ENCODE peak calls at places on chromosome 5, in eight cellular contexts. One of them, this sample, is unnamed.

GRCh38 chr5:16866220-16866619 is 69.9 kb downstream of the MYO10 start:
- DNase-seq in dorsolateral prefrontal cortex: no peak
- DNase-seq in hippocampal formation: no peak
- DNase-seq in kidney epithelial cell: no peak
- DNase-seq in central memory CD4-positive, alpha-beta T cell: no peak
- DNase-seq in smooth muscle cell of the brain vasculature: no peak
- DNase-seq in NCI-H1092 treated with DMSO at 0.1 percent for 48 hours: peak; percentile 42
- DNase-seq in fibroblast of pulmonary artery: no peak
- DNase-seq in this sample: no peak

GRCh38 chr5:5420251-5420650 is 2.2 kb upstream of the ICE1 start:
- DNase-seq in dorsolateral prefrontal cortex: no peak
- DNase-seq in hippocampal formation: no peak
- DNase-seq in kidney epithelial cell: no peak
- DNase-seq in central memory CD4-positive, alpha-beta T cell: no peak
- DNase-seq in smooth muscle cell of the brain vasculature: no peak
- DNase-seq in NCI-H1092 treated with DMSO at 0.1 percent for 48 hours: no peak
- DNase-seq in fibroblast of pulmonary artery: no peak
- DNase-seq in this sample: no peak

GRCh38 chr5:96679293-96679692 is 17.1 kb downstream of the CAST start:
- DNase-seq in dorsolateral prefrontal cortex: no peak
- DNase-seq in hippocampal formation: no peak
- DNase-seq in kidney epithelial cell: no peak
- DNase-seq in central memory CD4-positive, alpha-beta T cell: no peak
- DNase-seq in smooth muscle cell of the brain vasculature: no peak
- DNase-seq in NCI-H1092 treated with DMSO at 0.1 percent for 48 hours: no peak
- DNase-seq in fibroblast of pulmonary artery: no peak
- DNase-seq in this sample: no peak

GRCh38 chr5:112554089-112554977 is 135.3 kb upstream of the EPB41L4A start:
- DNase-seq in dorsolateral prefrontal cortex: peak; percentile 62
- DNase-seq in hippocampal formation: no peak
- DNase-seq in kidney epithelial cell: no peak
- DNase-seq in central memory CD4-positive, alpha-beta T cell: no peak
- DNase-seq in smooth muscle cell of the brain vasculature: no peak
- DNase-seq in NCI-H1092 treated with DMSO at 0.1 percent for 48 hours: no peak
- DNase-seq in fibroblast of pulmonary artery: peak; percentile 13
- DNase-seq in this sample: no peak

GRCh38 chr5:33422191-33422590 is 18.6 kb upstream of the TARS1 start:
- DNase-seq in dorsolateral prefrontal cortex: no peak
- DNase-seq in hippocampal formation: no peak
- DNase-seq in kidney epithelial cell: no peak
- DNase-seq in central memory CD4-positive, alpha-beta T cell: no peak
- DNase-seq in smooth muscle cell of the brain vasculature: no peak
- DNase-seq in NCI-H1092 treated with DMSO at 0.1 percent for 48 hours: no peak
- DNase-seq in fibroblast of pulmonary artery: no peak
- DNase-seq in this sample: no peak

GRCh38 chr5:68344447-68345111 is 129.0 kb downstream of the PIK3R1 start:
- DNase-seq in dorsolateral prefrontal cortex: peak; percentile 63
- DNase-seq in hippocampal formation: peak; percentile 42
- DNase-seq in kidney epithelial cell: peak; percentile 76
- DNase-seq in central memory CD4-positive, alpha-beta T cell: no peak
- DNase-seq in smooth muscle cell of the brain vasculature: no peak
- DNase-seq in NCI-H1092 treated with DMSO at 0.1 percent for 48 hours: no peak
- DNase-seq in fibroblast of pulmonary artery: peak; percentile 87
- DNase-seq in this sample: no peak

GRCh38 chr5:141001854-141002666 is 35.8 kb downstream of the PCDHAC2 start:
- DNase-seq in dorsolateral prefrontal cortex: peak; percentile 46
- DNase-seq in hippocampal formation: no peak
- DNase-seq in kidney epithelial cell: no peak
- DNase-seq in central memory CD4-positive, alpha-beta T cell: no peak
- DNase-seq in smooth muscle cell of the brain vasculature: no peak
- DNase-seq in NCI-H1092 treated with DMSO at 0.1 percent for 48 hours: peak; percentile 44
- DNase-seq in fibroblast of pulmonary artery: no peak
- DNase-seq in this sample: no peak

GRCh38 chr5:161734741-161735140 is 49.2 kb downstream of the GABRA6 start:
- DNase-seq in dorsolateral prefrontal cortex: no peak
- DNase-seq in hippocampal formation: no peak
- DNase-seq in kidney epithelial cell: no peak
- DNase-seq in central memory CD4-positive, alpha-beta T cell: no peak
- DNase-seq in smooth muscle cell of the brain vasculature: no peak
- DNase-seq in NCI-H1092 treated with DMSO at 0.1 percent for 48 hours: no peak
- DNase-seq in fibroblast of pulmonary artery: no peak
- DNase-seq in this sample: no peak

GRCh38 chr5:80565330-80565729 is 4.8 kb downstream of the ANKRD34B start:
- DNase-seq in dorsolateral prefrontal cortex: no peak
- DNase-seq in hippocampal formation: no peak
- DNase-seq in kidney epithelial cell: peak; percentile 45
- DNase-seq in central memory CD4-positive, alpha-beta T cell: no peak
- DNase-seq in smooth muscle cell of the brain vasculature: no peak
- DNase-seq in NCI-H1092 treated with DMSO at 0.1 percent for 48 hours: no peak
- DNase-seq in fibroblast of pulmonary artery: no peak
- DNase-seq in this sample: no peak

GRCh38 chr5:127785098-127785927 is 82.1 kb downstream of the CCDC192 start:
- DNase-seq in dorsolateral prefrontal cortex: no peak
- DNase-seq in hippocampal formation: no peak
- DNase-seq in kidney epithelial cell: peak; percentile 85
- DNase-seq in central memory CD4-positive, alpha-beta T cell: peak; percentile 58
- DNase-seq in smooth muscle cell of the brain vasculature: no peak
- DNase-seq in NCI-H1092 treated with DMSO at 0.1 percent for 48 hours: no peak
- DNase-seq in fibroblast of pulmonary artery: peak; percentile 86
- DNase-seq in this sample: no peak

GRCh38 chr5:14400085-14400484 is 181.5 kb upstream of the OTULINL start:
- DNase-seq in dorsolateral prefrontal cortex: no peak
- DNase-seq in hippocampal formation: no peak
- DNase-seq in kidney epithelial cell: no peak
- DNase-seq in central memory CD4-positive, alpha-beta T cell: no peak
- DNase-seq in smooth muscle cell of the brain vasculature: no peak
- DNase-seq in NCI-H1092 treated with DMSO at 0.1 percent for 48 hours: no peak
- DNase-seq in fibroblast of pulmonary artery: peak; percentile 59
- DNase-seq in this sample: no peak

GRCh38 chr5:15249152-15249551 is 250.8 kb upstream of the FBXL7 start:
- DNase-seq in dorsolateral prefrontal cortex: no peak
- DNase-seq in hippocampal formation: no peak
- DNase-seq in kidney epithelial cell: peak; percentile 37
- DNase-seq in central memory CD4-positive, alpha-beta T cell: no peak
- DNase-seq in smooth muscle cell of the brain vasculature: peak; percentile 23
- DNase-seq in NCI-H1092 treated with DMSO at 0.1 percent for 48 hours: no peak
- DNase-seq in fibroblast of pulmonary artery: peak; percentile 91
- DNase-seq in this sample: no peak

GRCh38 chr5:175922192-175922885 is 45.8 kb downstream of the THOC3 start:
- DNase-seq in dorsolateral prefrontal cortex: no peak
- DNase-seq in hippocampal formation: no peak
- DNase-seq in kidney epithelial cell: peak; percentile 32
- DNase-seq in central memory CD4-positive, alpha-beta T cell: no peak
- DNase-seq in smooth muscle cell of the brain vasculature: peak; percentile 98
- DNase-seq in NCI-H1092 treated with DMSO at 0.1 percent for 48 hours: no peak
- DNase-seq in fibroblast of pulmonary artery: peak; percentile 74
- DNase-seq in this sample: no peak

GRCh38 chr5:169303119-169303515 is 2.2 kb upstream of the SLIT3 start:
- DNase-seq in dorsolateral prefrontal cortex: no peak
- DNase-seq in hippocampal formation: no peak
- DNase-seq in kidney epithelial cell: no peak
- DNase-seq in central memory CD4-positive, alpha-beta T cell: no peak
- DNase-seq in smooth muscle cell of the brain vasculature: no peak
- DNase-seq in NCI-H1092 treated with DMSO at 0.1 percent for 48 hours: no peak
- DNase-seq in fibroblast of pulmonary artery: no peak
- DNase-seq in this sample: no peak

GRCh38 chr5:139593716-139594319 is 32.7 kb downstream of the UBE2D2 start:
- DNase-seq in dorsolateral prefrontal cortex: no peak
- DNase-seq in hippocampal formation: no peak
- DNase-seq in kidney epithelial cell: no peak
- DNase-seq in central memory CD4-positive, alpha-beta T cell: no peak
- DNase-seq in smooth muscle cell of the brain vasculature: no peak
- DNase-seq in NCI-H1092 treated with DMSO at 0.1 percent for 48 hours: no peak
- DNase-seq in fibroblast of pulmonary artery: peak; percentile 57
- DNase-seq in this sample: no peak

GRCh38 chr5:107553063-107553676 is 117.6 kb downstream of the EFNA5 start:
- DNase-seq in dorsolateral prefrontal cortex: no peak
- DNase-seq in hippocampal formation: no peak
- DNase-seq in kidney epithelial cell: no peak
- DNase-seq in central memory CD4-positive, alpha-beta T cell: no peak
- DNase-seq in smooth muscle cell of the brain vasculature: no peak
- DNase-seq in NCI-H1092 treated with DMSO at 0.1 percent for 48 hours: peak; percentile 8
- DNase-seq in fibroblast of pulmonary artery: no peak
- DNase-seq in this sample: no peak

GRCh38 chr5:22852807-22853670 is at the start of gene CDH12:
- DNase-seq in dorsolateral prefrontal cortex: peak; percentile 34
- DNase-seq in hippocampal formation: no peak
- DNase-seq in kidney epithelial cell: no peak
- DNase-seq in central memory CD4-positive, alpha-beta T cell: no peak
- DNase-seq in smooth muscle cell of the brain vasculature: no peak
- DNase-seq in NCI-H1092 treated with DMSO at 0.1 percent for 48 hours: peak; percentile 89
- DNase-seq in fibroblast of pulmonary artery: no peak
- DNase-seq in this sample: no peak

GRCh38 chr5:69288069-69288468 is 44.5 kb downstream of the CCDC125 start:
- DNase-seq in dorsolateral prefrontal cortex: no peak
- DNase-seq in hippocampal formation: no peak
- DNase-seq in kidney epithelial cell: no peak
- DNase-seq in central memory CD4-positive, alpha-beta T cell: no peak
- DNase-seq in smooth muscle cell of the brain vasculature: no peak
- DNase-seq in NCI-H1092 treated with DMSO at 0.1 percent for 48 hours: no peak
- DNase-seq in fibroblast of pulmonary artery: no peak
- DNase-seq in this sample: no peak

GRCh38 chr5:132055441-132055807 is 5.0 kb upstream of the IL3 start:
- DNase-seq in dorsolateral prefrontal cortex: no peak
- DNase-seq in hippocampal formation: no peak
- DNase-seq in kidney epithelial cell: no peak
- DNase-seq in central memory CD4-positive, alpha-beta T cell: no peak
- DNase-seq in smooth muscle cell of the brain vasculature: no peak
- DNase-seq in NCI-H1092 treated with DMSO at 0.1 percent for 48 hours: peak; percentile 17
- DNase-seq in fibroblast of pulmonary artery: no peak
- DNase-seq in this sample: no peak

GRCh38 chr5:31935702-31936347 is 238.3 kb downstream of the GOLPH3 start:
- DNase-seq in dorsolateral prefrontal cortex: no peak
- DNase-seq in hippocampal formation: no peak
- DNase-seq in kidney epithelial cell: no peak
- DNase-seq in central memory CD4-positive, alpha-beta T cell: no peak
- DNase-seq in smooth muscle cell of the brain vasculature: no peak
- DNase-seq in NCI-H1092 treated with DMSO at 0.1 percent for 48 hours: no peak
- DNase-seq in fibroblast of pulmonary artery: peak; percentile 11
- DNase-seq in this sample: no peak

GRCh38 chr5:93141969-93142368 is 439.1 kb downstream of the NR2F1-AS1 start:
- DNase-seq in dorsolateral prefrontal cortex: no peak
- DNase-seq in hippocampal formation: no peak
- DNase-seq in kidney epithelial cell: no peak
- DNase-seq in central memory CD4-positive, alpha-beta T cell: no peak
- DNase-seq in smooth muscle cell of the brain vasculature: no peak
- DNase-seq in NCI-H1092 treated with DMSO at 0.1 percent for 48 hours: no peak
- DNase-seq in fibroblast of pulmonary artery: no peak
- DNase-seq in this sample: no peak

GRCh38 chr5:73119492-73120157 is 750 bp upstream of the TMEM171 start:
- DNase-seq in dorsolateral prefrontal cortex: no peak
- DNase-seq in hippocampal formation: no peak
- DNase-seq in kidney epithelial cell: no peak
- DNase-seq in central memory CD4-positive, alpha-beta T cell: no peak
- DNase-seq in smooth muscle cell of the brain vasculature: no peak
- DNase-seq in NCI-H1092 treated with DMSO at 0.1 percent for 48 hours: no peak
- DNase-seq in fibroblast of pulmonary artery: no peak
- DNase-seq in this sample: no peak

GRCh38 chr5:27639005-27639612 is 600.7 kb upstream of the CDH9 start:
- DNase-seq in dorsolateral prefrontal cortex: no peak
- DNase-seq in hippocampal formation: no peak
- DNase-seq in kidney epithelial cell: no peak
- DNase-seq in central memory CD4-positive, alpha-beta T cell: no peak
- DNase-seq in smooth muscle cell of the brain vasculature: no peak
- DNase-seq in NCI-H1092 treated with DMSO at 0.1 percent for 48 hours: no peak
- DNase-seq in fibroblast of pulmonary artery: no peak
- DNase-seq in this sample: no peak

GRCh38 chr5:34534237-34535108 is 121.7 kb upstream of the RAI14 start:
- DNase-seq in dorsolateral prefrontal cortex: no peak
- DNase-seq in hippocampal formation: no peak
- DNase-seq in kidney epithelial cell: no peak
- DNase-seq in central memory CD4-positive, alpha-beta T cell: no peak
- DNase-seq in smooth muscle cell of the brain vasculature: no peak
- DNase-seq in NCI-H1092 treated with DMSO at 0.1 percent for 48 hours: no peak
- DNase-seq in fibroblast of pulmonary artery: peak; percentile 92
- DNase-seq in this sample: no peak

GRCh38 chr5:114857951-114858401 is 311.7 kb downstream of the TRIM36 start:
- DNase-seq in dorsolateral prefrontal cortex: peak; percentile 80
- DNase-seq in hippocampal formation: peak; percentile 20
- DNase-seq in kidney epithelial cell: no peak
- DNase-seq in central memory CD4-positive, alpha-beta T cell: no peak
- DNase-seq in smooth muscle cell of the brain vasculature: no peak
- DNase-seq in NCI-H1092 treated with DMSO at 0.1 percent for 48 hours: no peak
- DNase-seq in fibroblast of pulmonary artery: no peak
- DNase-seq in this sample: no peak

GRCh38 chr5:6175172-6175855 is 203.0 kb downstream of the MED10 start:
- DNase-seq in dorsolateral prefrontal cortex: no peak
- DNase-seq in hippocampal formation: no peak
- DNase-seq in kidney epithelial cell: no peak
- DNase-seq in central memory CD4-positive, alpha-beta T cell: no peak
- DNase-seq in smooth muscle cell of the brain vasculature: no peak
- DNase-seq in NCI-H1092 treated with DMSO at 0.1 percent for 48 hours: no peak
- DNase-seq in fibroblast of pulmonary artery: no peak
- DNase-seq in this sample: no peak

GRCh38 chr5:126519637-126520592 is 75.1 kb downstream of the ALDH7A1 start:
- DNase-seq in dorsolateral prefrontal cortex: peak; percentile 56
- DNase-seq in hippocampal formation: peak; percentile 61
- DNase-seq in kidney epithelial cell: no peak
- DNase-seq in central memory CD4-positive, alpha-beta T cell: no peak
- DNase-seq in smooth muscle cell of the brain vasculature: no peak
- DNase-seq in NCI-H1092 treated with DMSO at 0.1 percent for 48 hours: peak; percentile 12
- DNase-seq in fibroblast of pulmonary artery: peak; percentile 46
- DNase-seq in this sample: no peak

GRCh38 chr5:43305948-43306563 is 7.2 kb downstream of the HMGCS1 start:
- DNase-seq in dorsolateral prefrontal cortex: no peak
- DNase-seq in hippocampal formation: peak; percentile 76
- DNase-seq in kidney epithelial cell: no peak
- DNase-seq in central memory CD4-positive, alpha-beta T cell: peak; percentile 45
- DNase-seq in smooth muscle cell of the brain vasculature: no peak
- DNase-seq in NCI-H1092 treated with DMSO at 0.1 percent for 48 hours: peak; percentile 32
- DNase-seq in fibroblast of pulmonary artery: peak; percentile 77
- DNase-seq in this sample: no peak

GRCh38 chr5:142446131-142446959 is 121.5 kb upstream of the SPRY4 start:
- DNase-seq in dorsolateral prefrontal cortex: no peak
- DNase-seq in hippocampal formation: no peak
- DNase-seq in kidney epithelial cell: no peak
- DNase-seq in central memory CD4-positive, alpha-beta T cell: no peak
- DNase-seq in smooth muscle cell of the brain vasculature: no peak
- DNase-seq in NCI-H1092 treated with DMSO at 0.1 percent for 48 hours: no peak
- DNase-seq in fibroblast of pulmonary artery: peak; percentile 94
- DNase-seq in this sample: no peak

GRCh38 chr5:108259306-108259705 is 122.6 kb downstream of the FBXL17 start:
- DNase-seq in dorsolateral prefrontal cortex: no peak
- DNase-seq in hippocampal formation: no peak
- DNase-seq in kidney epithelial cell: no peak
- DNase-seq in central memory CD4-positive, alpha-beta T cell: no peak
- DNase-seq in smooth muscle cell of the brain vasculature: no peak
- DNase-seq in NCI-H1092 treated with DMSO at 0.1 percent for 48 hours: no peak
- DNase-seq in fibroblast of pulmonary artery: peak; percentile 27
- DNase-seq in this sample: no peak

GRCh38 chr5:622946-623522 is 10.9 kb downstream of the CEP72 start:
- DNase-seq in dorsolateral prefrontal cortex: no peak
- DNase-seq in hippocampal formation: no peak
- DNase-seq in kidney epithelial cell: no peak
- DNase-seq in central memory CD4-positive, alpha-beta T cell: no peak
- DNase-seq in smooth muscle cell of the brain vasculature: no peak
- DNase-seq in NCI-H1092 treated with DMSO at 0.1 percent for 48 hours: no peak
- DNase-seq in fibroblast of pulmonary artery: no peak
- DNase-seq in this sample: no peak

This sample was measured in activated T-helper 1 cell treated with anti-CD3 and anti-CD28 coated beads, Interleukin-2, amount 50 U/mL, for 16 hours.